ENCODE peak calls at places on chromosomes 5 and 9, in six cellular contexts. A, S, E, H, F and N are unnamed samples.

GRCh38 chr5:66724740-66725139 is 128.5 kb downstream of the MAST4 start:
- DNase-seq in A (no peak), S (no peak), E (no peak), H (no peak), F (no peak), N (no peak)

GRCh38 chr5:177369050-177369912 is 11.6 kb downstream of the RGS14 start:
- DNase-seq in A (no peak), S (peak; percentile 69), E (no peak), H (peak; percentile 71), F (no peak), N (no peak)

GRCh38 chr5:53430618-53431252 is 49.7 kb upstream of the FST start:
- DNase-seq in A (no peak), S (no peak), E (peak; percentile 45), H (peak; percentile 39), F (peak; percentile 53), N (no peak)

GRCh38 chr9:119252671-119253299 is 116.5 kb downstream of the BRINP1 start:
- DNase-seq in A (no peak), S (no peak), E (no peak), H (no peak), F (no peak), N (no peak)

GRCh38 chr9:87389936-87390335 is 107.7 kb upstream of the DAPK1 start:
- DNase-seq in A (no peak), S (no peak), E (no peak), H (no peak), F (no peak), N (no peak)

GRCh38 chr5:61966991-61967390 is 339.0 kb upstream of the KIF2A start:
- DNase-seq in A (no peak), S (no peak), E (no peak), H (peak; percentile 2), F (no peak), N (no peak)

GRCh38 chr9:118686940-118687339 is 682.3 kb downstream of the BRINP1 start:
- DNase-seq in A (no peak), S (no peak), E (no peak), H (no peak), F (no peak), N (no peak)

GRCh38 chr5:157309796-157310195 is 43.9 kb downstream of the CYFIP2 start:
- DNase-seq in A (no peak), S (no peak), E (no peak), H (no peak), F (no peak), N (no peak)

GRCh38 chr9:70602364-70603019 is 188.0 kb upstream of the KLF9 start:
- DNase-seq in A (peak; percentile 34), S (peak; percentile 58), E (peak; percentile 64), H (peak; percentile 60), F (peak; percentile 65), N (peak; percentile 70)

GRCh38 chr5:53422539-53422938 is 57.9 kb upstream of the FST start:
- DNase-seq in A (no peak), S (no peak), E (no peak), H (no peak), F (no peak), N (no peak)

GRCh38 chr5:87413116-87413645 is 451 bp upstream of the CCNH start:
- DNase-seq in A (no peak), S (no peak), E (no peak), H (no peak), F (no peak), N (no peak)

GRCh38 chr9:72315089-72315509 is 49.9 kb downstream of the ZFAND5 start:
- DNase-seq in A (no peak), S (no peak), E (no peak), H (no peak), F (no peak), N (no peak)

GRCh38 chr5:103452666-103453065 is 109.9 kb downstream of the NUDT12 start:
- DNase-seq in A (no peak), S (no peak), E (no peak), H (no peak), F (no peak), N (no peak)

GRCh38 chr5:168749391-168750100 is 170.4 kb upstream of the PANK3 start:
- DNase-seq in A (no peak), S (no peak), E (no peak), H (no peak), F (no peak), N (no peak)

GRCh38 chr5:154301726-154302125 is 111.2 kb downstream of the GALNT10 start:
- DNase-seq in A (no peak), S (peak; percentile 27), E (no peak), H (no peak), F (no peak), N (no peak)

GRCh38 chr5:160293901-160294561 is 18.3 kb downstream of the CCNJL start:
- DNase-seq in A (no peak), S (no peak), E (peak; percentile 9), H (no peak), F (no peak), N (peak; percentile 51)

GRCh38 chr5:72467421-72467820 is 39.8 kb downstream of the ZNF366 start:
- DNase-seq in A (no peak), S (no peak), E (no peak), H (no peak), F (no peak), N (no peak)

GRCh38 chr5:96880402-96881164 is 4.3 kb downstream of the ERAP2 start:
- DNase-seq in A (no peak), S (no peak), E (no peak), H (no peak), F (no peak), N (no peak)

GRCh38 chr5:165130656-165131055 is 1625.2 kb downstream of the MAT2B start:
- DNase-seq in A (no peak), S (no peak), E (no peak), H (no peak), F (no peak), N (no peak)

GRCh38 chr5:1474183-1474839 is 29.1 kb upstream of the SLC6A3 start:
- DNase-seq in A (no peak), S (no peak), E (no peak), H (no peak), F (no peak), N (no peak)

GRCh38 chr5:103135461-103135860 is 15.4 kb downstream of the PPIP5K2 start:
- DNase-seq in A (no peak), S (no peak), E (no peak), H (no peak), F (no peak), N (no peak)

GRCh38 chr5:132557425-132557805 is 638 bp downstream of the RAD50 start:
- DNase-seq in A (peak; percentile 19), S (no peak), E (peak; percentile 82), H (peak; percentile 88), F (peak; percentile 37), N (no peak)

GRCh38 chr5:176542596-176543427 is 5.6 kb upstream of the RNF44 start:
- DNase-seq in A (no peak), S (peak; percentile 84), E (no peak), H (peak; percentile 67), F (no peak), N (no peak)

GRCh38 chr9:98365227-98365669 is 109.8 kb upstream of the TBC1D2 start:
- DNase-seq in A (no peak), S (no peak), E (peak; percentile 9), H (peak; percentile 74), F (peak; percentile 41), N (peak; percentile 54)

GRCh38 chr9:123883634-123884033 is 46.3 kb downstream of the DENND1A start:
- DNase-seq in A (no peak), S (no peak), E (no peak), H (no peak), F (no peak), N (no peak)

GRCh38 chr9:137339606-137340462 is 37.8 kb upstream of the NRARP start:
- DNase-seq in A (no peak), S (no peak), E (no peak), H (no peak), F (no peak), N (no peak)

GRCh38 chr9:89116064-89116817 is 62.4 kb downstream of the SHC3 start:
- DNase-seq in A (no peak), S (no peak), E (no peak), H (no peak), F (no peak), N (no peak)

GRCh38 chr5:10235350-10235749 is 14.3 kb downstream of the ATPSCKMT start:
- DNase-seq in A (no peak), S (no peak), E (no peak), H (no peak), F (peak; percentile 33), N (no peak)

GRCh38 chr9:91978739-91979414 is 28.8 kb upstream of the ROR2 start:
- DNase-seq in A (no peak), S (peak; percentile 58), E (no peak), H (peak; percentile 61), F (peak; percentile 26), N (no peak)
- TF ChIP-seq ZNF274 in A (no peak), S (no peak), E (no peak), H (no peak), F (no peak), N (no peak)

GRCh38 chr9:133875131-133875530 is 117.0 kb downstream of the VAV2 start:
- DNase-seq in A (no peak), S (no peak), E (no peak), H (no peak), F (no peak), N (no peak)

GRCh38 chr9:133873006-133873780 is 118.9 kb downstream of the VAV2 start:
- DNase-seq in A (no peak), S (no peak), E (no peak), H (no peak), F (no peak), N (no peak)

GRCh38 chr9:133874659-133875058 is 117.5 kb downstream of the VAV2 start:
- DNase-seq in A (no peak), S (no peak), E (no peak), H (no peak), F (no peak), N (no peak)

GRCh38 chr9:133876144-133876543 is 116.0 kb downstream of the VAV2 start:
- DNase-seq in A (no peak), S (peak; percentile 97), E (no peak), H (peak; percentile 41), F (no peak), N (peak; percentile 20)

GRCh38 chr9:133874061-133874638 is 118.0 kb downstream of the VAV2 start:
- DNase-seq in A (no peak), S (no peak), E (no peak), H (no peak), F (peak; percentile 73), N (no peak)
- TF ChIP-seq ZNF274 in A (no peak), S (no peak), E (no peak), H (no peak), F (no peak), N (no peak)

GRCh38 chr9:32550046-32550608 is 2.0 kb upstream of the SMIM27 start:
- DNase-seq in A (no peak), S (no peak), E (no peak), H (peak; percentile 19), F (no peak), N (no peak)
- TF ChIP-seq ZNF274 in A (no peak), S (no peak), E (no peak), H (no peak), F (no peak), N (no peak)

GRCh38 chr9:117555964-117556629 is 141.2 kb upstream of the ASTN2 start:
- DNase-seq in A (peak; percentile 7), S (peak; percentile 89), E (peak; percentile 60), H (peak; percentile 42), F (no peak), N (peak; percentile 64)
- TF ChIP-seq ZNF274 in A (no peak), S (no peak), E (no peak), H (no peak), F (no peak), N (no peak)

GRCh38 chr5:81209386-81209785 is 23.7 kb upstream of the CKMT2 start:
- DNase-seq in A (no peak), S (no peak), E (no peak), H (no peak), F (no peak), N (no peak)
- TF ChIP-seq ZNF274 in A (no peak), S (no peak), E (no peak), H (no peak), F (no peak), N (no peak)